ENCODE peak calls at places on chromosomes 6 and 20, in five cellular contexts. Z is tibial artery, O is A549, T is left lung, S is heart left ventricle. G is an unnamed sample. For H3K9me3 and H3K4me1, the result is how much of the 10 kb centered on the place peaks cover.

GRCh38 chr6:127249619-127250018 is 17.0 kb upstream of the RNF146 start:
- DNase-seq in Z (no peak), O (no peak), T (no peak), S (no peak), G (no peak)

GRCh38 chr6:134945045-134945444 is 4.9 kb downstream of the ALDH8A1 start:
- DNase-seq in Z (no peak), O (no peak), T (no peak), S (no peak), G (no peak)

GRCh38 chr20:50034567-50035170 is 51.9 kb downstream of the SNAI1 start:
- DNase-seq in Z (peak), O (peak), T (no peak), S (no peak), G (no peak)

GRCh38 chr6:128519132-128519930 is 1.1 kb downstream of the PTPRK start:
- DNase-seq in Z (peak), O (peak), T (peak), S (peak), G (no peak)

GRCh38 chr6:154494592-154494991 is 15.9 kb downstream of the CNKSR3 start:
- DNase-seq in Z (no peak), O (no peak), T (no peak), S (no peak), G (no peak)

GRCh38 chr20:20184149-20184548 is 131.8 kb downstream of the CFAP61 start:
- DNase-seq in Z (no peak), O (peak), T (no peak), S (no peak), G (no peak)

GRCh38 chr6:66326228-66326627 is 619.2 kb upstream of the EYS start:
- DNase-seq in Z (no peak), O (peak), T (no peak), S (no peak), G (no peak)

GRCh38 chr20:48864254-48864653 is 36.5 kb upstream of the PREX1 start:
- DNase-seq in Z (no peak), O (peak), T (no peak), S (no peak), G (no peak)

GRCh38 chr6:42740725-42741124 is 5.2 kb downstream of the TBCC start:
- DNase-seq in Z (no peak), O (no peak), T (no peak), S (no peak), G (no peak)

GRCh38 chr6:134413241-134413643 is 95.3 kb upstream of the SGK1 start:
- DNase-seq in Z (no peak), O (no peak), T (no peak), S (no peak), G (no peak)

GRCh38 chr6:137637161-137637560 is 143.0 kb upstream of the OLIG3 start:
- DNase-seq in Z (peak), O (peak), T (peak), S (no peak), G (no peak)

GRCh38 chr6:30781362-30781696 is 37.0 kb upstream of the IER3 start:
- DNase-seq in Z (no peak), O (no peak), T (no peak), S (no peak), G (no peak)
- H3K4me3 ChIP-seq in Z (no peak), O (no peak), T (no peak), S (peak), G (no peak)

DNA sequence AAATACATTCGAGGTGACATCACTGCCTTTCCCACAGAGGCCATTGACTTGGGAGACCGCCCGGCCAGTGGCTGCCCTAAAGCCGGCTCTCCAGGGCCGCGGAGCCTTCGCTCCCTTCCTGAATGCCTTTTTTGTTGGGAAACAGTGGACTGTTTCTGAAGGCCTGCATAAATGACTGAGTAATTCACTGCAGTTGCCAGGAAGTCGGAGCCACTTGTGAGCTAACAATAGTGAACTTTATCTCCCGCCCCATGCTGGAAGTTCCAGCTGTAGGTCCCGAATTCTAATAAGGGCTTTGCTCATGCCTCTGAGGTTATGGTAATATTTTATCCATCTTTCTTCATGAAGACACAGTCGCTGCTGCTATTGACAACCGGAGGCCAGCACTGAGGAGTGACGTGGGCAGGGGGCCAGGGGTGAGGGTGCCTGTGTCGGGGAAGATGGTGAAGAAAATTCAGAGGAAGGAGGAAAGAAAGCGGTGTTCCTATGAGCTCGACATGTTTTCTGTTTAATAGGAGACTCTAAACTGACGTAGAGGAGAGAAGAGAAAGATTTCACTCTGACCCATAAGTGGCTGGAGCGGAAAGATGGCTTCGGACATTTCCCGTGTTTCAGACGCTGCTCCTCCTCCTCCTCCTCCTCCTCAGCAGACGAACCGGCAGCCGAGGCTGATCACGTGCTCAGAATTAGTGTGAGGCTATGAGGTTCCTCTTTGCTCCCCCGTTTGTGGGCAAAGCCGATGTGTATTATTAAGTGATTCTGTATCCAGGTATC is 671.2 kb downstream of the QKI start:
- DNase-seq in Z (peak), O (no peak), T (no peak), S (peak), G (no peak)
- H3K9me3 ChIP-seq in Z (under half), O (under half), T (under half), S (under half), G (under half)

DNA sequence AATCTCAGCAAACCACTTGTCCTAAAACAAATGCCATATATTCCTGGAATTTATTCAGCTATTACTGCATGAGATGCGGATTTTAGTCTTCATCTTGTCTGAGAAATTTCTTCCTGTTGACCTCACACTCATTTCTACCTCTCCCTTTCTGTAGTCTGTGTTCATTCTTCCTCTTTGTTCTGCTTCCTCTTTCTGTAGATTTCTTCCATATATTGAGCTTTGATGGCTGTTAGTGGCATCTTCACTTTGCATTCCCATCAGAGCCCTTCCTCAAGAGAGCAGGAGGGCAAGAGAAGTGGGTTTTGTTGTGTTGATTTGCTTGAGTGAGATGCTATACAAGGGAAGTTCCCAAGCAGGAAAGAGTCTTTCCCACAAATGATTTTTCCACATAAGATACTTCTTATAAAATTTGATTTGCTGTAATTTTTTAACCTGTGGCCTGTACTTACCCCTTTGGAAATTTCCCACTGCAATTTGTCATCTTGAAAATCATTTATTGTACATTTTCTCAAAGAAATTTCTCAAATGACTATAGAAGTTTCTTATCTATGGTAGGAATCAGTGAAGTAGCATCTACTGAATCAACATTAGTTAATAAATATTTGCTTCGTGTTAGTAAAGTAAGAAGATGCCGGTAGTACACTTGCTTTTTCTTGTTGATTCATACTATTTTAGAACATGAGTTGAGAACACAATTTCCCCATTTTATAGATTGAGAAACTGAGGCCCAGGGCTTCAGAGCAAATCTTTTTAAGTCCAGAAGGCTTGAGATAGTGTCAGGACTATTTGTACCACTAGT is 43.8 kb downstream of the MAP3K4 start:
- DNase-seq in Z (no peak), O (no peak), T (no peak), S (no peak), G (no peak)
- H3K4me1 ChIP-seq in Z (under half), O (under half), T (under half), S (under half), G (under half)

GRCh38 chr6:167212716-167213011 is 54.9 kb upstream of the GPR31 start:
- DNase-seq in Z (no peak), O (no peak), T (no peak), S (no peak), G (no peak)

GRCh38 chr6:167208819-167209576 is 51.2 kb upstream of the GPR31 start:
- DNase-seq in Z (no peak), O (no peak), T (no peak), S (no peak), G (no peak)

GRCh38 chr6:167211870-167212715 is 54.3 kb upstream of the GPR31 start:
- DNase-seq in Z (no peak), O (no peak), T (no peak), S (no peak), G (no peak)

GRCh38 chr6:167209577-167209975 is 51.8 kb upstream of the GPR31 start:
- DNase-seq in Z (no peak), O (no peak), T (no peak), S (no peak), G (no peak)

GRCh38 chr6:167210375-167211295 is 52.9 kb upstream of the GPR31 start:
- DNase-seq in Z (no peak), O (no peak), T (no peak), S (no peak), G (no peak)
- H3K4me3 ChIP-seq in Z (no peak), O (no peak), T (no peak), S (no peak), G (no peak)

GRCh38 chr6:27452496-27452897 is 20.4 kb downstream of the ZNF184 start:
- DNase-seq in Z (no peak), O (peak), T (no peak), S (no peak), G (no peak)
- H3K9me3 ChIP-seq in Z (half or more), O (half or more), T (half or more), S (half or more), G (half or more)

DNA sequence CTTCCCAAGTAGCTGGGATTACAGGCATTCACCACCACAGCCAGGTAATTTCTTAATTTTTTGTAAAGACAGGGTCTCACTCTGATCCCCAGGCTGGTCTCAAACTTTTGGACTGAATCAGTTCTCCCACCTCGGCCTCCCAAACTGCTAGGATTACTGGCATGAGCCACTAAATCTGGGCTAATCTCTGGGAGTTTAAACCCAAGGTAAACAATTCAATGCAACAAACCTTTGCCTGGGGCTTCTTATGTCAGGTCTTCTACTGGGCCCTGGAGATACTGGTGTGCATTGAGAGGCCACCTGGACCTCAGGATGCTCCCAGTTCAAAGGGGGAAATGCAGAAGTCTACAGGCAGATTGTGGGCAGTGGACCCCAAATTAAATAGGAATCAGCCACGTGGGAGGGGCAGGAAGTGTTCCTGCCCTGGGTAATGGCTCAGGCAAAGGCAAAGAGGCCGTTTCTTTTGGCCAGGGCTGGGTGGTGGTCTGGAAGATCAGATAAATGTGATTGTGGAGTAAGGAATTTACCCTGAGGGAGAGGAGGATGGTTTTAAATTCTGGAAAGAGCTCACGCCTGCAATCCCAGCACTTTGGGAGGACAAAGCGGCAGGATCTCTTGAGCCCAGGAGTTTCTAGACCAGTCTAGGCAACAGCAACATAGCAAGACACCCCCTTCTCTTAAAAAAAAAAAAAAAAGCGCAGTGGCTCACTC is 1.3 kb upstream of the MYBL2 start:
- DNase-seq in Z (no peak), O (no peak), T (no peak), S (no peak), G (no peak)
- H3K4me1 ChIP-seq in Z (under half), O (under half), T (under half), S (under half), G (under half)

GRCh38 chr6:147216915-147217314 is 12.7 kb downstream of the STXBP5 start:
- DNase-seq in Z (no peak), O (no peak), T (no peak), S (no peak), G (no peak)

GRCh38 chr6:147212618-147213017 is 8.4 kb downstream of the STXBP5 start:
- DNase-seq in Z (no peak), O (no peak), T (no peak), S (no peak), G (no peak)

GRCh38 chr6:147213772-147214171 is 9.6 kb downstream of the STXBP5 start:
- DNase-seq in Z (no peak), O (no peak), T (no peak), S (no peak), G (no peak)

GRCh38 chr6:147211831-147212230 is 7.6 kb downstream of the STXBP5 start:
- DNase-seq in Z (no peak), O (no peak), T (no peak), S (no peak), G (no peak)

DNA sequence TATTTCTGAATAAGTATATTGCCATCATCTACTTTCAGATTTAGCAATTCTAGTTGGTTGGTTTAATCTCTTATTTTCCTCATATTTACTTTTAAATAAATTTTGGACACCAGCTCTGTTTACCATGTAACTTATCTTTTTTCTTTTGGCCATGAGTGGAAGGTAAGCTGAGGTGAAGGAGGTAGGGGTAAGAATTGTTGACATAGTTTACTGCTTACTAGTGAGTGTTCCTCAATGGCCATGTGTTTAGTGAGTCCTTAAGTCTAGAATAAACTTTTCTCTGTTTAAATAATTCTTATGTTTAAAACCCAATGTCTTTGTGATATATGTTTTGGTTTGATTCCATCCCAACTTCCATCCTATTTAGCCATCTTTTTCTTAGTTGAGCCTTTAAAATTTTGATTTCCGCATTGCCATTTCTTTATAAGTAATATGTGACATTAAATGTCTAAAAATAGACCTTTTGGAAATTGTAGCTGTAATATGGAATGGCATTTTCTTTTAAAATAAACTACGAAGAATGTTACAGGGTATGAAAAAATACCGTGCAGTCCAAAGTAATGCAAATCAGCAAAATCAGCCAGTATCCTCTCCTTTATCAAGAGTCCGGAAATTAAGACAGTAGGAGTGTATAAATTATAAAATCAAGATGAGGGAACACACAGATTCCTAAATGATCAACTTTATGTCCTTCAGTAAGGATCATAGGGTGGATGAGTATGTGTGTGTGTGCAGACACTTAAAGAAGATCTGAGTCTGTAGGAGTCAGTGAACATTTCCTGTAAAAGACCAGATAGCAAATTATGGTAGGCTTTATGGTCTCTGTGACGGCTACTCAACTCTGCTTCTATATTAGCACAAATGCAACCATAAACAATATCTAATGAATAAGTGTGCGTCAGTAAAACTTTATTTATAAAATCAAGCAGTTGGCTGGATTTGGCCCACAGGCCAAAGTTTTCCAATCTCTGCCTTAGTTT is 10.3 kb downstream of the STXBP5 start:
- DNase-seq in Z (no peak), O (no peak), T (no peak), S (no peak), G (no peak)
- H3K4me3 ChIP-seq in Z (no peak), O (no peak), T (no peak), S (no peak), G (no peak)

G was measured in CD8-positive, alpha-beta memory T cell.